ENCODE peak calls at places on chromosomes 2 and 18, in eight cellular contexts. I is heart right ventricle, R is stomach, H is mammary epithelial cell, X is tibial artery, A is thyroid gland, Y is lower lobe of right lung, O is uterus. G is an unnamed sample.

GRCh38 chr18:76491801-76492668 is 3.0 kb downstream of the ZNF516 start:
- DNase-seq in I (peak), R (peak), H (peak), X (no peak), A (peak), Y (peak), O (peak), G (peak)

GRCh38 chr18:56501896-56502295 is 136.5 kb downstream of the TXNL1 start:
- DNase-seq in I (no peak), R (no peak), H (no peak), X (no peak), A (no peak), Y (no peak), O (no peak), G (no peak)

GRCh38 chr2:176067587-176068002 is 16.2 kb downstream of the EVX2 start:
- DNase-seq in I (no peak), R (no peak), H (no peak), X (no peak), A (no peak), Y (no peak), O (no peak), G (no peak)

GRCh38 chr2:121253674-121254240 is 31.2 kb downstream of the TFCP2L1 start:
- DNase-seq in I (no peak), R (no peak), H (no peak), X (no peak), A (no peak), Y (no peak), O (no peak), G (no peak)

GRCh38 chr2:207239754-207240494 is 74.2 kb upstream of the KLF7 start:
- DNase-seq in I (no peak), R (no peak), H (peak), X (no peak), A (no peak), Y (no peak), O (no peak), G (no peak)

GRCh38 chr2:229578052-229578846 is 136.1 kb downstream of the DNER start:
- DNase-seq in I (no peak), R (no peak), H (no peak), X (no peak), A (no peak), Y (no peak), O (no peak), G (no peak)

GRCh38 chr2:84494070-84494469 is 22.2 kb upstream of the DNAH6 start:
- DNase-seq in I (no peak), R (no peak), H (peak), X (no peak), A (no peak), Y (no peak), O (no peak), G (no peak)

GRCh38 chr2:158412206-158412605 is 44.3 kb downstream of the CCDC148 start:
- DNase-seq in I (no peak), R (no peak), H (no peak), X (no peak), A (no peak), Y (no peak), O (no peak), G (no peak)

GRCh38 chr2:68448671-68449394 is 18.3 kb downstream of the FBXO48 start:
- DNase-seq in I (no peak), R (no peak), H (no peak), X (no peak), A (peak), Y (no peak), O (peak), G (peak)

GRCh38 chr2:55009277-55010055 is 40.8 kb downstream of the RTN4 start:
- DNase-seq in I (no peak), R (no peak), H (no peak), X (no peak), A (no peak), Y (no peak), O (no peak), G (no peak)

GRCh38 chr2:27007416-27008374 is 25.1 kb upstream of the TMEM214 start:
- DNase-seq in I (no peak), R (no peak), H (no peak), X (no peak), A (no peak), Y (no peak), O (no peak), G (no peak)

GRCh38 chr2:45554764-45555163 is 56.3 kb downstream of the SRBD1 start:
- DNase-seq in I (no peak), R (no peak), H (peak), X (no peak), A (no peak), Y (no peak), O (no peak), G (no peak)

GRCh38 chr2:65634304-65634703 is 201.9 kb upstream of the SPRED2 start:
- DNase-seq in I (no peak), R (no peak), H (no peak), X (no peak), A (no peak), Y (no peak), O (no peak), G (no peak)

GRCh38 chr2:237806334-237806733 is 7.8 kb downstream of the RBM44 start:
- DNase-seq in I (no peak), R (no peak), H (no peak), X (no peak), A (no peak), Y (no peak), O (no peak), G (no peak)

GRCh38 chr18:57141208-57142129 is 5.4 kb upstream of the BOD1L2 start:
- DNase-seq in I (no peak), R (peak), H (peak), X (no peak), A (no peak), Y (peak), O (no peak), G (peak)

GRCh38 chr18:63236417-63236816 is 83.2 kb downstream of the BCL2 start:
- DNase-seq in I (no peak), R (no peak), H (no peak), X (no peak), A (no peak), Y (peak), O (no peak), G (no peak)

GRCh38 chr2:20149703-20150030 is 75.3 kb downstream of the SDC1 start:
- DNase-seq in I (no peak), R (peak), H (no peak), X (no peak), A (no peak), Y (no peak), O (no peak), G (peak)

GRCh38 chr2:181235683-181236459 is 221.3 kb upstream of the ITGA4 start:
- DNase-seq in I (no peak), R (no peak), H (no peak), X (no peak), A (no peak), Y (no peak), O (no peak), G (no peak)

GRCh38 chr18:63137999-63138448 is 181.5 kb downstream of the BCL2 start:
- DNase-seq in I (no peak), R (no peak), H (no peak), X (no peak), A (no peak), Y (no peak), O (no peak), G (no peak)

DNA sequence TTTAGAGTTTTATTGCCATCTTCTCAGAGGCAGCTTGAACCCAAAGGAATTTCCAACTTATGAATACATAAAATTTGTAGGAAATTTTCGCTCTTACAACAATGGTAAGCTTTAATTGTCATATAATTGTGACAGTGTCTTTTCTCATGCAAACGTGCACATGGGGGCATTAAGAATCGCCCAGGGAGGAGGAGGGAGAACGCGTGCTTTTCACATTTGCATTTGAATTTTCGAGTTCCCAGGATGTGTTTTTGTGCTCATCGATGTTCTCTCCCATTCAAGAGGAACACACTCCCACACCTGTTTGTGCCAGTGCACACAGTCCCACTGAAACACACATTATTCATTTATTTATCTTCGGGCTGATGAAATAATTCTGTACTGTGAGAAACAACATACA is 52.7 kb upstream of the RPL31 start:
- DNase-seq in I (no peak), R (no peak), H (no peak), X (no peak), A (no peak), Y (no peak), O (no peak), G (no peak)
- H3K4me3 ChIP-seq in I (no peak), R (no peak), H (no peak), X (no peak), A (no peak), Y (no peak), O (no peak), G (no peak)

DNA sequence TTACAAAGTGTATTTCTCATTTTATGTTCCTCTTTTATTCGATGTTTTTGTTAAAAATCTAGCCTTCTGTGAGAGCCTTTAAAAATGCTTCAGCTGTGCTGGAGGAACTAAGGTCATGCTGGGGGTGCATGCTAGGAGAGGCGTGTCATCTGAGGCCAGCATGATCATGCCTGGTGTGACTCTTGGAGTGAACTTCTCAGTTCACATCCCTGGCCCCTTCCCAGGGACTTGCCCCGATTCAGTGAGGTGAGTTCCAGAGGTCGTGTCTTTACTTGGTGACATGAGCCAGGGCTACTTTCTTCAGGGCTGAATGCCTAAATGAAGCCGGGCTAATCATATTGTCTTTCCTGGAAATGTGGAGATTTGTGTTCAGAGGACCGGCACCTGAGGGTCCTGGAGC is 264.9 kb downstream of the MREG start:
- DNase-seq in I (no peak), R (no peak), H (peak), X (peak), A (peak), Y (peak), O (no peak), G (peak)
- TF ChIP-seq CTCF in I (no peak), R (no peak), H (no peak), X (no peak), A (no peak), Y (no peak), O (no peak), G (no peak)

GRCh38 chr2:215138466-215138865 is at the start of gene ABCA12:
- DNase-seq in I (no peak), R (no peak), H (peak), X (no peak), A (no peak), Y (no peak), O (no peak), G (no peak)

GRCh38 chr2:215140166-215140707 is 1.8 kb upstream of the ABCA12 start:
- DNase-seq in I (no peak), R (no peak), H (peak), X (no peak), A (no peak), Y (no peak), O (no peak), G (no peak)

GRCh38 chr2:215137741-215138340 is 585 bp downstream of the ABCA12 start:
- DNase-seq in I (no peak), R (no peak), H (peak), X (no peak), A (no peak), Y (no peak), O (no peak), G (no peak)

GRCh38 chr2:215136669-215137328 is 1.6 kb downstream of the ABCA12 start:
- DNase-seq in I (no peak), R (no peak), H (peak), X (no peak), A (no peak), Y (no peak), O (no peak), G (no peak)

GRCh38 chr2:215137329-215137686 is 1.1 kb downstream of the ABCA12 start:
- DNase-seq in I (no peak), R (no peak), H (no peak), X (no peak), A (no peak), Y (no peak), O (no peak), G (no peak)
- H3K4me3 ChIP-seq in I (no peak), R (no peak), H (peak), X (no peak), A (no peak), Y (no peak), O (no peak), G (no peak)

GRCh38 chr2:168494190-168494711 is 38.2 kb downstream of the CERS6 start:
- DNase-seq in I (no peak), R (no peak), H (no peak), X (no peak), A (no peak), Y (no peak), O (no peak), G (no peak)
- TF ChIP-seq CTCF in I (no peak), R (no peak), H (peak), X (no peak), A (peak), Y (no peak), O (no peak), G (no peak)

DNA sequence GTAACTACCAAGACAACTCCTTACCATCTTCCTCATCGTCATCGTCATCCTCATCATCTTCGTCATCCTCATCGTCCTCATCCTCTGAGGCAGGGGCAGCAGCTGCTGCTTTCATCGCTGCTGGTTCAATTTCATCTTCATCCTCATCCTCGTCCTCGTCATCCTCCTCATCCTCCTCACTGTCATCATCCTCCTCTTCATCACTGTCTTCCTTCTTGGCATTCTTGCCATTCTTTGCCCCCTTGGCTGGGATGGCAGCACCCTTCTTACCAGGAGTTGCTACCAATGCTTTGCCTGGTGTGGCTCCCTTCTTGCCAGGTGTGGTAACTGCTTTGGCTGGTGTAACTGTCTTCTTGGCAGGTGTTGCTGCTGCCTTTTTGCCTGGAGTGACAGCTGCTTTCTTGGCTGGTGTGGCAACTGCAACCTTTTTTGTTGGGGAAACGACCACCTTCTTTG is 2.7 kb downstream of the NCL start:
- DNase-seq in I (no peak), R (no peak), H (no peak), X (peak), A (no peak), Y (no peak), O (no peak), G (no peak)
- H3K4me3 ChIP-seq in I (no peak), R (no peak), H (no peak), X (no peak), A (no peak), Y (no peak), O (no peak), G (no peak)

GRCh38 chr2:223251656-223252229 is 199.8 kb downstream of the KCNE4 start:
- DNase-seq in I (no peak), R (no peak), H (no peak), X (no peak), A (no peak), Y (no peak), O (peak), G (no peak)

GRCh38 chr2:223243233-223243632 is 191.2 kb downstream of the KCNE4 start:
- DNase-seq in I (no peak), R (no peak), H (no peak), X (no peak), A (no peak), Y (no peak), O (no peak), G (no peak)

GRCh38 chr2:223247136-223247535 is 195.1 kb downstream of the KCNE4 start:
- DNase-seq in I (no peak), R (no peak), H (peak), X (no peak), A (no peak), Y (no peak), O (no peak), G (no peak)
- TF ChIP-seq CTCF in I (no peak), R (no peak), H (peak), X (peak), A (no peak), Y (peak), O (no peak), G (no peak)

GRCh38 chr2:205747827-205748386 is 65.6 kb downstream of the NRP2 start:
- DNase-seq in I (no peak), R (no peak), H (no peak), X (no peak), A (peak), Y (no peak), O (no peak), G (no peak)
- H3K4me3 ChIP-seq in I (no peak), R (no peak), H (no peak), X (no peak), A (no peak), Y (no peak), O (no peak), G (no peak)

G was measured in body of pancreas.